ENCODE peak calls at places on chromosome 12, in six cellular contexts. One of them, this sample, is unnamed.

GRCh38 chr12:123062682-123063426 is 82.4 kb downstream of the ARL6IP4 start:
- DNase-seq in hypothalamus: no peak
- DNase-seq in T-helper 17 cell: no peak
- DNase-seq in activated T-helper 1 cell treated with anti-CD3 and anti-CD28 coated beads, Interleukin-2, amount 50 U/mL, for 16 hours: no peak
- DNase-seq in CMK: no peak
- DNase-seq in MCF 10A: peak; percentile 73
- DNase-seq in this sample: peak; percentile 74

GRCh38 chr12:85835810-85836715 is at the start of gene RASSF9:
- DNase-seq in hypothalamus: no peak
- DNase-seq in T-helper 17 cell: no peak
- DNase-seq in activated T-helper 1 cell treated with anti-CD3 and anti-CD28 coated beads, Interleukin-2, amount 50 U/mL, for 16 hours: no peak
- DNase-seq in CMK: no peak
- DNase-seq in MCF 10A: peak; percentile 91
- DNase-seq in this sample: no peak

GRCh38 chr12:81141220-81141619 is 63.3 kb downstream of the ACSS3 start:
- DNase-seq in hypothalamus: no peak
- DNase-seq in T-helper 17 cell: no peak
- DNase-seq in activated T-helper 1 cell treated with anti-CD3 and anti-CD28 coated beads, Interleukin-2, amount 50 U/mL, for 16 hours: no peak
- DNase-seq in CMK: no peak
- DNase-seq in MCF 10A: peak; percentile 24
- DNase-seq in this sample: no peak

GRCh38 chr12:89082354-89082753 is 269.9 kb downstream of the DUSP6 start:
- DNase-seq in hypothalamus: no peak
- DNase-seq in T-helper 17 cell: no peak
- DNase-seq in activated T-helper 1 cell treated with anti-CD3 and anti-CD28 coated beads, Interleukin-2, amount 50 U/mL, for 16 hours: no peak
- DNase-seq in CMK: no peak
- DNase-seq in MCF 10A: no peak
- DNase-seq in this sample: no peak

GRCh38 chr12:57741413-57741789 is 2.9 kb upstream of the AGAP2 start:
- DNase-seq in hypothalamus: no peak
- DNase-seq in T-helper 17 cell: no peak
- DNase-seq in activated T-helper 1 cell treated with anti-CD3 and anti-CD28 coated beads, Interleukin-2, amount 50 U/mL, for 16 hours: no peak
- DNase-seq in CMK: no peak
- DNase-seq in MCF 10A: no peak
- DNase-seq in this sample: no peak

GRCh38 chr12:108589028-108589839 is 8.7 kb downstream of the TMEM119 start:
- DNase-seq in hypothalamus: no peak
- DNase-seq in T-helper 17 cell: no peak
- DNase-seq in activated T-helper 1 cell treated with anti-CD3 and anti-CD28 coated beads, Interleukin-2, amount 50 U/mL, for 16 hours: no peak
- DNase-seq in CMK: no peak
- DNase-seq in MCF 10A: peak; percentile 20
- DNase-seq in this sample: no peak

GRCh38 chr12:21766403-21766802 is 8.1 kb downstream of the KCNJ8 start:
- DNase-seq in hypothalamus: no peak
- DNase-seq in T-helper 17 cell: no peak
- DNase-seq in activated T-helper 1 cell treated with anti-CD3 and anti-CD28 coated beads, Interleukin-2, amount 50 U/mL, for 16 hours: no peak
- DNase-seq in CMK: no peak
- DNase-seq in MCF 10A: no peak
- DNase-seq in this sample: no peak

GRCh38 chr12:133058203-133059125 is 21.2 kb downstream of the ZNF84 start:
- DNase-seq in hypothalamus: no peak
- DNase-seq in T-helper 17 cell: no peak
- DNase-seq in activated T-helper 1 cell treated with anti-CD3 and anti-CD28 coated beads, Interleukin-2, amount 50 U/mL, for 16 hours: no peak
- DNase-seq in CMK: no peak
- DNase-seq in MCF 10A: peak; percentile 9
- DNase-seq in this sample: no peak

GRCh38 chr12:52147367-52147972 is 44.3 kb downstream of the KRT80 start:
- DNase-seq in hypothalamus: no peak
- DNase-seq in T-helper 17 cell: no peak
- DNase-seq in activated T-helper 1 cell treated with anti-CD3 and anti-CD28 coated beads, Interleukin-2, amount 50 U/mL, for 16 hours: no peak
- DNase-seq in CMK: no peak
- DNase-seq in MCF 10A: peak; percentile 98
- DNase-seq in this sample: no peak

GRCh38 chr12:51705450-51705849 is 114.4 kb downstream of the SCN8A start:
- DNase-seq in hypothalamus: no peak
- DNase-seq in T-helper 17 cell: no peak
- DNase-seq in activated T-helper 1 cell treated with anti-CD3 and anti-CD28 coated beads, Interleukin-2, amount 50 U/mL, for 16 hours: no peak
- DNase-seq in CMK: no peak
- DNase-seq in MCF 10A: no peak
- DNase-seq in this sample: no peak

GRCh38 chr12:95205685-95206084 is 11.6 kb downstream of the FGD6 start:
- DNase-seq in hypothalamus: no peak
- DNase-seq in T-helper 17 cell: no peak
- DNase-seq in activated T-helper 1 cell treated with anti-CD3 and anti-CD28 coated beads, Interleukin-2, amount 50 U/mL, for 16 hours: no peak
- DNase-seq in CMK: no peak
- DNase-seq in MCF 10A: peak; percentile 88
- DNase-seq in this sample: no peak

GRCh38 chr12:14771651-14772137 is 31.6 kb downstream of the WBP11 start:
- DNase-seq in hypothalamus: no peak
- DNase-seq in T-helper 17 cell: peak; percentile 46
- DNase-seq in activated T-helper 1 cell treated with anti-CD3 and anti-CD28 coated beads, Interleukin-2, amount 50 U/mL, for 16 hours: peak; percentile 8
- DNase-seq in CMK: no peak
- DNase-seq in MCF 10A: no peak
- DNase-seq in this sample: no peak